ENCODE peak calls at places on chromosomes 13 and 19, in eight cellular contexts. Y is activated CD4-positive, alpha-beta T cell treated with anti-CD3 and anti-CD28 coated beads, Interleukin-2, amount 50 U/mL, for 1 hour; U is nephron progenitor cell; W is frontal cortex; H is WTC11; M is K562; Q is fibroblast of mammary gland; R is T-helper 2 cell. L is an unnamed sample.

GRCh38 chr19:55289117-55289796 is 5.5 kb downstream of the BRSK1 start:
- DNase-seq in Y (no peak), U (no peak), W (no peak), H (no peak), M (no peak), Q (peak; percentile 46), R (no peak), L (no peak)

GRCh38 chr19:34838248-34838647 is 65.2 kb upstream of the ZNF599 start:
- DNase-seq in Y (no peak), U (no peak), W (no peak), H (no peak), M (peak; percentile 28), Q (no peak), R (no peak), L (no peak)

GRCh38 chr19:5718032-5718578 is 1.8 kb downstream of the LONP1 start:
- DNase-seq in Y (no peak), U (no peak), W (no peak), H (no peak), M (peak; percentile 4), Q (peak; percentile 53), R (no peak), L (no peak)

GRCh38 chr13:75481176-75482069 is 546 bp downstream of the TBC1D4 start:
- DNase-seq in Y (peak; percentile 2), U (peak; percentile 66), W (peak; percentile 12), H (peak; percentile 54), M (peak; percentile 7), Q (no peak), R (no peak), L (no peak)

GRCh38 chr13:60229708-60230272 is 66.1 kb upstream of the DIAPH3 start:
- DNase-seq in Y (no peak), U (no peak), W (no peak), H (no peak), M (no peak), Q (no peak), R (no peak), L (no peak)

GRCh38 chr19:610801-611505 is 21.3 kb downstream of the HCN2 start:
- DNase-seq in Y (peak; percentile 55), U (peak; percentile 54), W (no peak), H (no peak), M (peak; percentile 84), Q (peak; percentile 72), R (peak; percentile 35), L (no peak)

GRCh38 chr13:64075543-64076271 is 2660.1 kb upstream of the PCDH20 start:
- DNase-seq in Y (no peak), U (no peak), W (no peak), H (no peak), M (peak; percentile 49), Q (no peak), R (no peak), L (peak; percentile 76)

GRCh38 chr13:33634526-33635111 is 183.3 kb upstream of the RFC3 start:
- DNase-seq in Y (no peak), U (no peak), W (no peak), H (no peak), M (no peak), Q (no peak), R (no peak), L (no peak)

GRCh38 chr13:32746474-32746873 is 160.2 kb downstream of the PDS5B start:
- DNase-seq in Y (no peak), U (no peak), W (no peak), H (no peak), M (no peak), Q (no peak), R (no peak), L (no peak)

GRCh38 chr19:45254044-45254531 is 3.0 kb downstream of the MARK4 start:
- DNase-seq in Y (no peak), U (no peak), W (no peak), H (peak; percentile 39), M (peak; percentile 78), Q (no peak), R (no peak), L (no peak)

GRCh38 chr19:46065486-46065885 is 24.7 kb upstream of the IGFL4 start:
- DNase-seq in Y (no peak), U (no peak), W (no peak), H (no peak), M (no peak), Q (peak; percentile 66), R (no peak), L (no peak)

GRCh38 chr19:55642153-55643002 is 1.1 kb upstream of the ZNF581 start:
- DNase-seq in Y (no peak), U (peak; percentile 47), W (no peak), H (peak; percentile 36), M (no peak), Q (no peak), R (no peak), L (no peak)

GRCh38 chr19:13884726-13885591 is 8.0 kb downstream of the NANOS3 start:
- DNase-seq in Y (no peak), U (no peak), W (no peak), H (no peak), M (no peak), Q (no peak), R (no peak), L (no peak)

GRCh38 chr19:15035795-15036311 is 13.4 kb upstream of the CASP14 start:
- DNase-seq in Y (no peak), U (no peak), W (no peak), H (no peak), M (no peak), Q (no peak), R (no peak), L (no peak)

L was measured in NCI-H187.